ENCODE peak calls at places on chromosomes 3 and 15, in six cellular contexts. V is stomach, U is sigmoid colon, T is K562, J is ovary, I is esophagus muscularis mucosa. H is an unnamed sample.

GRCh38 chr3:159798951-159799350 is 189.7 kb upstream of the IL12A start:
- DNase-seq in V (no peak), U (no peak), T (no peak), J (no peak), I (no peak), H (no peak)

GRCh38 chr15:80778621-80778963 is 578 bp upstream of the CEMIP start:
- DNase-seq in V (no peak), U (no peak), T (no peak), J (no peak), I (no peak), H (no peak)

GRCh38 chr3:143654906-143655305 is 193.4 kb downstream of the SLC9A9 start:
- DNase-seq in V (no peak), U (no peak), T (no peak), J (no peak), I (no peak), H (no peak)

GRCh38 chr3:49661281-49661680 is 12.9 kb upstream of the APEH start:
- DNase-seq in V (no peak), U (no peak), T (no peak), J (no peak), I (no peak), H (no peak)

GRCh38 chr3:171187706-171188290 is 161.3 kb upstream of the SLC2A2 start:
- DNase-seq in V (no peak), U (no peak), T (peak), J (no peak), I (no peak), H (no peak)

GRCh38 chr3:72614394-72615074 is 233.7 kb downstream of the SHQ1 start:
- DNase-seq in V (no peak), U (no peak), T (no peak), J (no peak), I (no peak), H (no peak)

GRCh38 chr3:23956701-23957100 is 11.6 kb downstream of the NR1D2 start:
- DNase-seq in V (no peak), U (no peak), T (no peak), J (no peak), I (no peak), H (no peak)

GRCh38 chr3:129974451-129975331 is at the start of gene TRH:
- DNase-seq in V (no peak), U (no peak), T (no peak), J (no peak), I (no peak), H (no peak)

GRCh38 chr3:97793415-97794019 is 28.3 kb upstream of the CRYBG3 start:
- DNase-seq in V (no peak), U (no peak), T (peak), J (no peak), I (no peak), H (no peak)

GRCh38 chr3:55000546-55000945 is 72.7 kb upstream of the LRTM1 start:
- DNase-seq in V (no peak), U (no peak), T (no peak), J (no peak), I (no peak), H (no peak)

GRCh38 chr3:98567646-98568280 is 25.6 kb downstream of the CPOX start:
- DNase-seq in V (no peak), U (no peak), T (no peak), J (no peak), I (no peak), H (no peak)

GRCh38 chr3:197750863-197751737 is 1.4 kb downstream of the FYTTD1 start:
- DNase-seq in V (peak), U (peak), T (no peak), J (peak), I (no peak), H (peak)

GRCh38 chr3:66763294-66763693 is 234.8 kb upstream of the KBTBD8 start:
- DNase-seq in V (no peak), U (no peak), T (no peak), J (no peak), I (no peak), H (no peak)

GRCh38 chr3:145116769-145117168 is 1044.2 kb downstream of the PLOD2 start:
- DNase-seq in V (no peak), U (no peak), T (no peak), J (no peak), I (no peak), H (no peak)

GRCh38 chr3:5666455-5666854 is 478.9 kb downstream of the EDEM1 start:
- DNase-seq in V (no peak), U (no peak), T (no peak), J (no peak), I (no peak), H (no peak)

GRCh38 chr15:22949074-22949547 is 31.1 kb downstream of the CYFIP1 start:
- DNase-seq in V (no peak), U (peak), T (peak), J (peak), I (no peak), H (peak)

GRCh38 chr3:8607285-8608040 is 37.1 kb downstream of the SSUH2 start:
- DNase-seq in V (peak), U (no peak), T (no peak), J (peak), I (no peak), H (peak)

GRCh38 chr15:90744759-90745402 is 27.7 kb downstream of the BLM start:
- DNase-seq in V (no peak), U (no peak), T (no peak), J (no peak), I (no peak), H (no peak)

GRCh38 chr15:67405208-67406191 is 115.4 kb upstream of the C15orf61 start:
- DNase-seq in V (no peak), U (no peak), T (peak), J (no peak), I (no peak), H (no peak)

GRCh38 chr3:148101061-148101460 is 596.6 kb upstream of the AGTR1 start:
- DNase-seq in V (no peak), U (no peak), T (no peak), J (no peak), I (no peak), H (no peak)

GRCh38 chr3:34323517-34323916 is 525.1 kb downstream of the PDCD6IP start:
- DNase-seq in V (no peak), U (no peak), T (no peak), J (no peak), I (no peak), H (no peak)

GRCh38 chr3:152071924-152072323 is 196.8 kb upstream of the MBNL1 start:
- DNase-seq in V (no peak), U (no peak), T (peak), J (no peak), I (no peak), H (no peak)

GRCh38 chr3:114741066-114741465 is 406.0 kb downstream of the ZBTB20 start:
- DNase-seq in V (no peak), U (no peak), T (no peak), J (no peak), I (no peak), H (no peak)

DNA sequence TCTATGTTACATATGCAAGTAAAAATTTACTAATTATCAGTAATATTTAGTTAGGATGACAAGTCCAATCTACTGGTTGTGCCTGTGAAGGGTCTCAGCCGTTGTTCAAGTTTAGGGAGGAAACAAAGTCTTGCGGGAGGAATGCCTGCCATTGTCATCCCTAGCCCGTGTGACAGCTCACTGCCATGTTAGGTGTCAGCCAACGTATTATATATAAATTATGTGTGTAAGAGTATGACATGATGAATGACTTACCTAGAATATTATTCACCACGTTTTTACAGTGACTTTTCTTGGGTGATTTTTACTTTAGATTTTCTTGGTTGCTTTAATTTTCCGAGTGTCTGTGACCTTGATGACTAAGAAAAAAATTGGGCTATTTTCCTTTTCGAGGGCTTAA is 614.4 kb upstream of the MDFIC2 start:
- DNase-seq in V (no peak), U (no peak), T (no peak), J (no peak), I (peak), H (no peak)
- TF ChIP-seq EP300 in V (no peak), U (no peak), T (no peak), J (no peak), I (no peak), H (no peak)

GRCh38 chr3:158094917-158095301 is 11.3 kb downstream of the SHOX2 start:
- DNase-seq in V (no peak), U (no peak), T (no peak), J (no peak), I (no peak), H (peak)

GRCh38 chr3:158095302-158095997 is 10.8 kb downstream of the SHOX2 start:
- DNase-seq in V (no peak), U (no peak), T (no peak), J (no peak), I (no peak), H (no peak)

GRCh38 chr3:158097571-158098553 is 8.4 kb downstream of the SHOX2 start:
- DNase-seq in V (peak), U (no peak), T (no peak), J (no peak), I (no peak), H (no peak)

GRCh38 chr3:158098834-158099424 is 7.3 kb downstream of the SHOX2 start:
- DNase-seq in V (no peak), U (no peak), T (no peak), J (no peak), I (no peak), H (no peak)

GRCh38 chr3:158097141-158097540 is 9.1 kb downstream of the SHOX2 start:
- DNase-seq in V (no peak), U (no peak), T (no peak), J (no peak), I (no peak), H (no peak)
- H3K4me3 ChIP-seq in V (no peak), U (no peak), T (no peak), J (no peak), I (no peak), H (no peak)

GRCh38 chr3:76047368-76047767 is 262.0 kb upstream of the ZNF717 start:
- DNase-seq in V (no peak), U (no peak), T (no peak), J (no peak), I (no peak), H (no peak)
- TF ChIP-seq EP300 in V (no peak), U (no peak), T (no peak), J (no peak), I (no peak), H (no peak)

GRCh38 chr3:56115199-56115598 is 353.1 kb downstream of the ERC2 start:
- DNase-seq in V (no peak), U (no peak), T (no peak), J (no peak), I (no peak), H (no peak)
- H3K4me3 ChIP-seq in V (no peak), U (no peak), T (no peak), J (no peak), I (no peak), H (no peak)

GRCh38 chr3:30268288-30268687 is 338.1 kb upstream of the TGFBR2 start:
- DNase-seq in V (no peak), U (no peak), T (no peak), J (no peak), I (no peak), H (no peak)
- TF ChIP-seq EP300 in V (no peak), U (peak), T (no peak), J (no peak), I (no peak), H (no peak)

GRCh38 chr3:194537732-194538247 is 51.0 kb upstream of the ATP13A3 start:
- DNase-seq in V (peak), U (no peak), T (no peak), J (no peak), I (no peak), H (no peak)
- H3K4me3 ChIP-seq in V (no peak), U (no peak), T (no peak), J (no peak), I (no peak), H (no peak)

GRCh38 chr3:168419091-168419490 is 323.4 kb upstream of the GOLIM4 start:
- DNase-seq in V (no peak), U (no peak), T (no peak), J (no peak), I (no peak), H (no peak)
- TF ChIP-seq EP300 in V (no peak), U (no peak), T (no peak), J (no peak), I (no peak), H (no peak)

GRCh38 chr3:69739204-69740102 is at the start of gene MITF:
- DNase-seq in V (peak), U (peak), T (peak), J (peak), I (peak), H (peak)

GRCh38 chr3:69737396-69737795 is 1.9 kb upstream of the MITF start:
- DNase-seq in V (no peak), U (no peak), T (no peak), J (no peak), I (no peak), H (no peak)

GRCh38 chr3:69740103-69741021 is 1.1 kb downstream of the MITF start:
- DNase-seq in V (peak), U (peak), T (peak), J (peak), I (no peak), H (no peak)

GRCh38 chr3:69738291-69738690 is 973 bp upstream of the MITF start:
- DNase-seq in V (no peak), U (no peak), T (no peak), J (no peak), I (no peak), H (no peak)

GRCh38 chr3:69738859-69739203 is 433 bp upstream of the MITF start:
- DNase-seq in V (no peak), U (peak), T (no peak), J (no peak), I (no peak), H (no peak)
- H3K4me3 ChIP-seq in V (peak), U (peak), T (peak), J (peak), I (peak), H (peak)

H was measured in tibial nerve.